ENCODE peak calls at places on chromosomes 12 and 14, in six cellular contexts. C, A, U, L, J and M are unnamed samples.
A peak's percentile ranks its signal among the peaks of the same experiment; 100 is the strongest.

GRCh38 chr12:109154485-109155438 is 38.4 kb downstream of the ACACB start:
- DNase-seq in C (peak; percentile 87), A (peak; percentile 62), U (peak; percentile 90), L (peak; percentile 89), J (peak; percentile 57), M (peak; percentile 87)

GRCh38 chr12:6046511-6047180 is 77.8 kb downstream of the VWF start:
- DNase-seq in C (no peak), A (no peak), U (no peak), L (no peak), J (no peak), M (no peak)

GRCh38 chr12:55706840-55707671 is 648 bp downstream of the ITGA7 start:
- DNase-seq in C (no peak), A (no peak), U (no peak), L (peak; percentile 52), J (no peak), M (no peak)

GRCh38 chr12:131773582-131774221 is 54.5 kb upstream of the MMP17 start:
- DNase-seq in C (peak; percentile 39), A (no peak), U (no peak), L (peak; percentile 43), J (no peak), M (peak; percentile 24)

GRCh38 chr14:100641274-100641860 is 54.1 kb upstream of the BEGAIN start:
- DNase-seq in C (no peak), A (no peak), U (no peak), L (no peak), J (no peak), M (no peak)

GRCh38 chr12:72642726-72643125 is 370.6 kb downstream of the TRHDE start:
- DNase-seq in C (no peak), A (no peak), U (no peak), L (no peak), J (no peak), M (no peak)

GRCh38 chr14:105497671-105498429 is 6.8 kb downstream of the TEDC1 start:
- DNase-seq in C (no peak), A (no peak), U (no peak), L (no peak), J (no peak), M (no peak)

GRCh38 chr12:124964251-124964650 is 24.7 kb downstream of the DHX37 start:
- DNase-seq in C (no peak), A (no peak), U (no peak), L (no peak), J (no peak), M (no peak)

GRCh38 chr12:24661657-24662096 is 287.2 kb downstream of the BCAT1 start:
- DNase-seq in C (no peak), A (no peak), U (no peak), L (no peak), J (no peak), M (no peak)